ENCODE peak calls at places on chromosomes 2 and 18, in four cellular contexts. T, E, N and U are unnamed samples.

GRCh38 chr2:47569658-47570398 is 166.9 kb downstream of the MSH2 start:
- DNase-seq in T (no peak), E (no peak), N (no peak), U (no peak)

GRCh38 chr2:43399515-43400245 is 173.3 kb upstream of the ZFP36L2 start:
- DNase-seq in T (no peak), E (peak; percentile 39), N (no peak), U (peak; percentile 78)

GRCh38 chr2:46325178-46325928 is 28.1 kb downstream of the EPAS1 start:
- DNase-seq in T (peak; percentile 63), E (no peak), N (no peak), U (no peak)

GRCh38 chr2:105328281-105329196 is 996 bp downstream of the TGFBRAP1 start:
- DNase-seq in T (peak; percentile 24), E (no peak), N (peak; percentile 64), U (no peak)

GRCh38 chr2:127525692-127526141 is 572 bp downstream of the IWS1 start:
- DNase-seq in T (no peak), E (no peak), N (no peak), U (no peak)

GRCh38 chr2:19358242-19359020 is at the start of gene OSR1:
- DNase-seq in T (peak; percentile 58), E (peak; percentile 78), N (no peak), U (peak; percentile 76)

GRCh38 chr2:58906151-58906645 is 665.1 kb upstream of the FANCL start:
- DNase-seq in T (no peak), E (no peak), N (no peak), U (no peak)

GRCh38 chr2:74878551-74878950 is 44.6 kb downstream of the HK2 start:
- DNase-seq in T (no peak), E (no peak), N (no peak), U (no peak)

GRCh38 chr18:5895300-5895885 is at the start of gene TMEM200C:
- DNase-seq in T (no peak), E (peak; percentile 40), N (peak; percentile 66), U (no peak)

GRCh38 chr18:68507781-68508180 is 207.1 kb downstream of the TMX3 start:
- DNase-seq in T (no peak), E (no peak), N (no peak), U (no peak)

GRCh38 chr2:33051586-33052385 is 105.0 kb downstream of the LTBP1 start:
- DNase-seq in T (no peak), E (no peak), N (no peak), U (no peak)

GRCh38 chr2:190961918-190962487 is 52.0 kb downstream of the STAT1 start:
- DNase-seq in T (no peak), E (no peak), N (no peak), U (no peak)

GRCh38 chr2:133476931-133477613 is 91.2 kb downstream of the NCKAP5 start:
- DNase-seq in T (no peak), E (no peak), N (no peak), U (no peak)

GRCh38 chr2:46979611-46980010 is 64.0 kb upstream of the MCFD2 start:
- DNase-seq in T (no peak), E (no peak), N (no peak), U (no peak)

GRCh38 chr2:91974401-91975129 is 2896.7 kb upstream of the TEKT4 start:
- DNase-seq in T (no peak), E (no peak), N (no peak), U (no peak)

GRCh38 chr2:28004086-28004485 is 113.6 kb downstream of the BABAM2 start:
- DNase-seq in T (no peak), E (no peak), N (no peak), U (peak; percentile 72)

GRCh38 chr2:170553748-170554147 is 161.4 kb upstream of the SP5 start:
- DNase-seq in T (no peak), E (no peak), N (no peak), U (no peak)

GRCh38 chr2:241990466-241990865 is 120.9 kb downstream of the RTP5 start:
- DNase-seq in T (no peak), E (no peak), N (no peak), U (no peak)

GRCh38 chr2:68828887-68829708 is 42.1 kb downstream of the BMP10 start:
- DNase-seq in T (peak; percentile 79), E (peak; percentile 96), N (peak; percentile 97), U (peak; percentile 88)

GRCh38 chr2:195658541-195658890 is 1.5 kb downstream of the SLC39A10 start:
- DNase-seq in T (peak; percentile 10), E (no peak), N (no peak), U (peak; percentile 49)

GRCh38 chr2:1082456-1083205 is 132.0 kb downstream of the SNTG2 start:
- DNase-seq in T (no peak), E (no peak), N (no peak), U (no peak)

GRCh38 chr2:240791211-240791800 is 28.7 kb downstream of the KIF1A start:
- DNase-seq in T (no peak), E (peak; percentile 16), N (no peak), U (no peak)

GRCh38 chr18:75070235-75070624 is 138.7 kb downstream of the PTGR3 start:
- DNase-seq in T (no peak), E (no peak), N (no peak), U (no peak)

GRCh38 chr2:96951125-96951654 is 35.2 kb downstream of the FAM178B start:
- DNase-seq in T (peak; percentile 88), E (peak; percentile 76), N (peak; percentile 89), U (no peak)

GRCh38 chr2:77746780-77747179 is 224.6 kb upstream of the LRRTM4 start:
- DNase-seq in T (no peak), E (no peak), N (no peak), U (no peak)

GRCh38 chr2:170123593-170123992 is 54.4 kb upstream of the MYO3B start:
- DNase-seq in T (peak; percentile 12), E (no peak), N (no peak), U (no peak)

GRCh38 chr2:232836934-232837333 is 33.1 kb upstream of the SNORC start:
- DNase-seq in T (no peak), E (no peak), N (no peak), U (no peak)

GRCh38 chr2:84901593-84902120 is 3.8 kb upstream of the TMSB10 start:
- DNase-seq in T (no peak), E (no peak), N (no peak), U (no peak)

GRCh38 chr2:217393585-217394032 is 533.7 kb upstream of the TNP1 start:
- DNase-seq in T (no peak), E (peak; percentile 84), N (no peak), U (peak; percentile 95)

GRCh38 chr18:57397440-57397839 is 37.7 kb upstream of the ONECUT2 start:
- DNase-seq in T (no peak), E (no peak), N (no peak), U (no peak)

GRCh38 chr2:181949047-181949446 is 36.6 kb upstream of the PPP1R1C start:
- DNase-seq in T (no peak), E (no peak), N (no peak), U (no peak)

GRCh38 chr2:67500541-67500940 is 103.4 kb downstream of the ETAA1 start:
- DNase-seq in T (no peak), E (no peak), N (no peak), U (peak; percentile 66)

GRCh38 chr18:48832961-48833700 is 117.6 kb downstream of the SMAD7 start:
- DNase-seq in T (peak; percentile 87), E (no peak), N (peak; percentile 78), U (no peak)

GRCh38 chr18:24219561-24220317 is 80.9 kb downstream of the CABYR start:
- DNase-seq in T (no peak), E (no peak), N (no peak), U (no peak)

DNA sequence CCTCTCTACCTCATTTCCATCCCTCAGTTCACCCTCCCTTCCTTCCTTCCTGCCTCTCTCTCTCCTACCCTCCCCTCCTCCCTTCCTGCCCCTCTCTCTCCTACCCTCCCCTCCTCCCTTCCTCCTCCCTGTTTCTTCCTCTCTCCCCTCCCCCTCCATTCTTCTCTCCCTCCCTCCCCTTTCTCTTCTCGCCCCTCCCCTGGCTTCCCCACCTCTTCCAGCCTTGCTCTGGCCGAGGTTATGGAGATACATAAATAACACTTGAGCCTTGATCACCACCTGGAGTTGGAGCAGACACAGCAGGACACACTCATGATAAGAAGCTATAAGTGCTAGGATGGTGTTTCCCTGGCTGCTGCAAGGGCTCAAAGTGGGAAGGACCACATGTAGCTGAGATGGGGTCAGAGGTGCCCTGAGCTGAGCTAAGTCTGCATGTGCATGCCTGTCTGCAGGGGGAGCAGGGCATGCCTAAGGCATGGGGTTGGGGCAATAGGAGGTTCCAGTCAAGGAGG is 326.1 kb upstream of the HS6ST1 start:
- DNase-seq in T (no peak), E (no peak), N (peak; percentile 38), U (no peak)
- TF ChIP-seq CTCF in T (no peak), E (no peak), N (no peak), U (peak; percentile 17)

GRCh38 chr2:120586507-120587283 is 149.0 kb upstream of the GLI2 start:
- DNase-seq in T (no peak), E (no peak), N (peak; percentile 72), U (no peak)
- H3K4me3 ChIP-seq in T (no peak overlapping the region), E (no peak overlapping the region), N (no peak overlapping the region), U (no peak overlapping the region)

GRCh38 chr2:120743657-120744056 is 8.0 kb downstream of the GLI2 start:
- DNase-seq in T (no peak), E (no peak), N (no peak), U (no peak)

GRCh38 chr2:120741514-120742448 is 6.1 kb downstream of the GLI2 start:
- DNase-seq in T (peak; percentile 31), E (peak; percentile 43), N (no peak), U (no peak)

GRCh38 chr2:120740375-120740764 is 4.7 kb downstream of the GLI2 start:
- DNase-seq in T (no peak), E (no peak), N (no peak), U (no peak)

GRCh38 chr2:120738786-120739771 is 3.4 kb downstream of the GLI2 start:
- DNase-seq in T (no peak), E (peak; percentile 33), N (no peak), U (no peak)

DNA sequence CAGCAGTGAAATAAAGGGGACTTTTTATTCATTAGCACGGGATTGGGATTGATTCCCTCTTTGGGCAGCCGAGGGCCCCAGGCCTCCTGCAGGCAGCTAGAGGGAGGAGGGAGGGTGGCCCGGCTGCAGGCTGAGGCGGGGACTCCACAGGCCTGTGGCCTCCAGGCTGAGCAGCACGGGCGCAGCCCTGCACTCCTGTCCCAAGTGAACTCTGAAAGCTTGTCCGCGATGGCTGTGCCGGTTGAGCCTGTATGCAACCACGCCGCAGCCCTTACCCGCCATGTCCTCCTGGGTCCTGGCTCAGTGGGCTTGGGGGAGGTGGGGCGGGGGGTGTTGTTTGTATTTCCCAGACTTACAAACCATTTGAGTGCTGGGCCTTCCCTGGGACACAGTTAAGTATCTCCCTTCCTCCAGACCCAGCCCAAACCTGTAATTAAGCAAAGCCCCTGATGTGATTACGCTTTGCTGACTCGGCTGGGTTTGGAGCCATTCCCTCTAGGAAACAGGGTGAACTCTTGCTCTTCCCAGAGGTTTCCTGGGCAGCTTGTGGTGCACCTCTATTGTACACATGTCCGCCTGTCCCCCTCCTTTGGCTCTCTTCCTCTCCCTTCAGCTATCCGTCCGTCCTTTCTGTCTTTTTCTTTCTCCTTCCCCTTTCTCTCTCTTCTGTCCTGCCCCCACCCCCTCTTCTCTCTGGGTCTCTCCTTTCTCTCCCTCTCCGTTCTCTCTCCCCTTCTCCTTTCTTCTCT is 5.3 kb downstream of the GLI2 start:
- DNase-seq in T (no peak), E (peak; percentile 39), N (no peak), U (no peak)
- H3K27ac ChIP-seq in T (no peak overlapping the region), E (no peak overlapping the region), N (no peak overlapping the region), U (no peak overlapping the region)

DNA sequence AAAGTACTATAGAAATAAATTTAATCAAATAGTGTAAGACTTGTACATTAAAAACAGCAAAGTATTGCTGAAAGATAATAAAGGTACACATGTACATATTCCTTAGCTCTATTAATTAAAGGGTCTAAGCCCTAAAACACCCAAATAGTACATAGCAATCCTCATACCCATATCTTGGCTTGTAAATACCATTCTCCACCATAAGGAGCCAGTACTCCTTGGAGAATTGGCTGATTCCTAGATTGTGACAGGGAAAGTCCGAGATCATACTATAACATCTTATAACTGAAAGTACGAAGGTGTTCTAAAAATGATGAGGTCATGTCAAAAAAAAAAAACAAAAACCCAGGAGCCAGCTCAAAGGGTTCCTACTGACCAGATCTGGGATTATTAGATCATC is 614.6 kb downstream of the SUCLG1 start:
- DNase-seq in T (no peak), E (no peak), N (no peak), U (no peak)
- TF ChIP-seq CTCF in T (no peak), E (no peak), N (no peak), U (no peak)